ENCODE peak calls at places on chromosomes 6 and 20, in eight cellular contexts. One of them, this sample, is unnamed.

GRCh38 chr6:157012355-157012754 is 235.2 kb downstream of the ARID1B start:
- DNase-seq in GM06990: no peak
- DNase-seq in cardiac muscle cell: no peak
- DNase-seq in bronchial epithelial cell: no peak
- DNase-seq in fibroblast of lung: no peak
- DNase-seq in astrocyte: no peak
- DNase-seq in stomach: no peak
- DNase-seq in CD8-positive, alpha-beta memory T cell: no peak
- DNase-seq in this sample: no peak

GRCh38 chr6:53456809-53457208 is 88.1 kb downstream of the GCLC start:
- DNase-seq in GM06990: no peak
- DNase-seq in cardiac muscle cell: no peak
- DNase-seq in bronchial epithelial cell: no peak
- DNase-seq in fibroblast of lung: no peak
- DNase-seq in astrocyte: no peak
- DNase-seq in stomach: no peak
- DNase-seq in CD8-positive, alpha-beta memory T cell: no peak
- DNase-seq in this sample: no peak

GRCh38 chr20:4516851-4517250 is 204.9 kb upstream of the PRND start:
- DNase-seq in GM06990: no peak
- DNase-seq in cardiac muscle cell: no peak
- DNase-seq in bronchial epithelial cell: peak; percentile 58
- DNase-seq in fibroblast of lung: no peak
- DNase-seq in astrocyte: no peak
- DNase-seq in stomach: no peak
- DNase-seq in CD8-positive, alpha-beta memory T cell: no peak
- DNase-seq in this sample: no peak

GRCh38 chr6:158418501-158418900 is 106.2 kb downstream of the TULP4 start:
- DNase-seq in GM06990: no peak
- DNase-seq in cardiac muscle cell: no peak
- DNase-seq in bronchial epithelial cell: no peak
- DNase-seq in fibroblast of lung: no peak
- DNase-seq in astrocyte: no peak
- DNase-seq in stomach: no peak
- DNase-seq in CD8-positive, alpha-beta memory T cell: no peak
- DNase-seq in this sample: no peak

GRCh38 chr20:36268501-36269342 is 32.4 kb downstream of the AAR2 start:
- DNase-seq in GM06990: no peak
- DNase-seq in cardiac muscle cell: peak; percentile 25
- DNase-seq in bronchial epithelial cell: no peak
- DNase-seq in fibroblast of lung: peak; percentile 8
- DNase-seq in astrocyte: no peak
- DNase-seq in stomach: no peak
- DNase-seq in CD8-positive, alpha-beta memory T cell: no peak
- DNase-seq in this sample: peak; percentile 61

GRCh38 chr6:68497927-68498326 is 137.2 kb upstream of the ADGRB3 start:
- DNase-seq in GM06990: no peak
- DNase-seq in cardiac muscle cell: no peak
- DNase-seq in bronchial epithelial cell: peak; percentile 8
- DNase-seq in fibroblast of lung: peak; percentile 43
- DNase-seq in astrocyte: peak; percentile 39
- DNase-seq in stomach: no peak
- DNase-seq in CD8-positive, alpha-beta memory T cell: no peak
- DNase-seq in this sample: no peak

GRCh38 chr6:147774856-147775255 is 266.4 kb downstream of the SAMD5 start:
- DNase-seq in GM06990: no peak
- DNase-seq in cardiac muscle cell: peak; percentile 17
- DNase-seq in bronchial epithelial cell: no peak
- DNase-seq in fibroblast of lung: no peak
- DNase-seq in astrocyte: no peak
- DNase-seq in stomach: no peak
- DNase-seq in CD8-positive, alpha-beta memory T cell: no peak
- DNase-seq in this sample: peak; percentile 23

GRCh38 chr6:165660881-165661415 is 2.1 kb downstream of the PDE10A start:
- DNase-seq in GM06990: no peak
- DNase-seq in cardiac muscle cell: no peak
- DNase-seq in bronchial epithelial cell: no peak
- DNase-seq in fibroblast of lung: no peak
- DNase-seq in astrocyte: no peak
- DNase-seq in stomach: no peak
- DNase-seq in CD8-positive, alpha-beta memory T cell: no peak
- DNase-seq in this sample: no peak

GRCh38 chr6:34237722-34238506 is 1.2 kb downstream of the HMGA1 start:
- DNase-seq in GM06990: peak; percentile 85
- DNase-seq in cardiac muscle cell: peak; percentile 66
- DNase-seq in bronchial epithelial cell: no peak
- DNase-seq in fibroblast of lung: no peak
- DNase-seq in astrocyte: no peak
- DNase-seq in stomach: no peak
- DNase-seq in CD8-positive, alpha-beta memory T cell: peak; percentile 54
- DNase-seq in this sample: peak; percentile 89

GRCh38 chr20:35660122-35660937 is 4.4 kb downstream of the CPNE1 start:
- DNase-seq in GM06990: no peak
- DNase-seq in cardiac muscle cell: no peak
- DNase-seq in bronchial epithelial cell: no peak
- DNase-seq in fibroblast of lung: no peak
- DNase-seq in astrocyte: no peak
- DNase-seq in stomach: no peak
- DNase-seq in CD8-positive, alpha-beta memory T cell: no peak
- DNase-seq in this sample: no peak

GRCh38 chr20:51732454-51732791 is 35.8 kb downstream of the ATP9A start:
- DNase-seq in GM06990: no peak
- DNase-seq in cardiac muscle cell: no peak
- DNase-seq in bronchial epithelial cell: no peak
- DNase-seq in fibroblast of lung: peak; percentile 75
- DNase-seq in astrocyte: peak; percentile 74
- DNase-seq in stomach: no peak
- DNase-seq in CD8-positive, alpha-beta memory T cell: no peak
- DNase-seq in this sample: no peak

GRCh38 chr6:154805288-154805911 is 72.2 kb downstream of the SCAF8 start:
- DNase-seq in GM06990: no peak
- DNase-seq in cardiac muscle cell: peak; percentile 23
- DNase-seq in bronchial epithelial cell: peak; percentile 43
- DNase-seq in fibroblast of lung: peak; percentile 35
- DNase-seq in astrocyte: peak; percentile 12
- DNase-seq in stomach: no peak
- DNase-seq in CD8-positive, alpha-beta memory T cell: no peak
- DNase-seq in this sample: peak; percentile 10

GRCh38 chr6:41360314-41360685 is 24.9 kb downstream of the NCR2 start:
- DNase-seq in GM06990: no peak
- DNase-seq in cardiac muscle cell: no peak
- DNase-seq in bronchial epithelial cell: no peak
- DNase-seq in fibroblast of lung: no peak
- DNase-seq in astrocyte: no peak
- DNase-seq in stomach: no peak
- DNase-seq in CD8-positive, alpha-beta memory T cell: no peak
- DNase-seq in this sample: no peak

GRCh38 chr20:4038047-4038459 is 22.7 kb upstream of the RNF24 start:
- DNase-seq in GM06990: peak; percentile 69
- DNase-seq in cardiac muscle cell: peak; percentile 30
- DNase-seq in bronchial epithelial cell: peak; percentile 65
- DNase-seq in fibroblast of lung: peak; percentile 89
- DNase-seq in astrocyte: peak; percentile 86
- DNase-seq in stomach: peak; percentile 55
- DNase-seq in CD8-positive, alpha-beta memory T cell: peak; percentile 51
- DNase-seq in this sample: no peak

GRCh38 chr6:134046054-134046453 is 6.4 kb downstream of the SLC2A12 start:
- DNase-seq in GM06990: no peak
- DNase-seq in cardiac muscle cell: no peak
- DNase-seq in bronchial epithelial cell: no peak
- DNase-seq in fibroblast of lung: peak; percentile 28
- DNase-seq in astrocyte: no peak
- DNase-seq in stomach: no peak
- DNase-seq in CD8-positive, alpha-beta memory T cell: no peak
- DNase-seq in this sample: no peak

GRCh38 chr6:13526718-13527668 is 39.6 kb upstream of the GFOD1 start:
- DNase-seq in GM06990: peak; percentile 50
- DNase-seq in cardiac muscle cell: no peak
- DNase-seq in bronchial epithelial cell: peak; percentile 56
- DNase-seq in fibroblast of lung: peak; percentile 15
- DNase-seq in astrocyte: peak; percentile 6
- DNase-seq in stomach: no peak
- DNase-seq in CD8-positive, alpha-beta memory T cell: no peak
- DNase-seq in this sample: no peak

GRCh38 chr6:25415701-25416100 is 136.5 kb downstream of the CARMIL1 start:
- DNase-seq in GM06990: no peak
- DNase-seq in cardiac muscle cell: no peak
- DNase-seq in bronchial epithelial cell: no peak
- DNase-seq in fibroblast of lung: no peak
- DNase-seq in astrocyte: no peak
- DNase-seq in stomach: no peak
- DNase-seq in CD8-positive, alpha-beta memory T cell: no peak
- DNase-seq in this sample: no peak

GRCh38 chr6:138833819-138834539 is 38.1 kb downstream of the ECT2L start:
- DNase-seq in GM06990: no peak
- DNase-seq in cardiac muscle cell: peak; percentile 45
- DNase-seq in bronchial epithelial cell: no peak
- DNase-seq in fibroblast of lung: peak; percentile 43
- DNase-seq in astrocyte: peak; percentile 46
- DNase-seq in stomach: peak; percentile 29
- DNase-seq in CD8-positive, alpha-beta memory T cell: no peak
- DNase-seq in this sample: no peak

GRCh38 chr20:45406260-45407066 is 1.6 kb upstream of the DBNDD2 start:
- DNase-seq in GM06990: no peak
- DNase-seq in cardiac muscle cell: peak; percentile 72
- DNase-seq in bronchial epithelial cell: peak; percentile 36
- DNase-seq in fibroblast of lung: peak; percentile 15
- DNase-seq in astrocyte: peak; percentile 2
- DNase-seq in stomach: peak; percentile 71
- DNase-seq in CD8-positive, alpha-beta memory T cell: peak; percentile 34
- DNase-seq in this sample: peak; percentile 92

GRCh38 chr20:54619181-54619580 is 143.8 kb downstream of the DOK5 start:
- DNase-seq in GM06990: no peak
- DNase-seq in cardiac muscle cell: peak; percentile 41
- DNase-seq in bronchial epithelial cell: no peak
- DNase-seq in fibroblast of lung: peak; percentile 16
- DNase-seq in astrocyte: no peak
- DNase-seq in stomach: no peak
- DNase-seq in CD8-positive, alpha-beta memory T cell: no peak
- DNase-seq in this sample: no peak

GRCh38 chr20:48416002-48416401 is 411.8 kb downstream of the PREX1 start:
- DNase-seq in GM06990: peak; percentile 54
- DNase-seq in cardiac muscle cell: no peak
- DNase-seq in bronchial epithelial cell: no peak
- DNase-seq in fibroblast of lung: no peak
- DNase-seq in astrocyte: no peak
- DNase-seq in stomach: no peak
- DNase-seq in CD8-positive, alpha-beta memory T cell: no peak
- DNase-seq in this sample: no peak

GRCh38 chr6:16249971-16250370 is 11.6 kb downstream of the GMPR start:
- DNase-seq in GM06990: no peak
- DNase-seq in cardiac muscle cell: no peak
- DNase-seq in bronchial epithelial cell: no peak
- DNase-seq in fibroblast of lung: peak; percentile 40
- DNase-seq in astrocyte: no peak
- DNase-seq in stomach: no peak
- DNase-seq in CD8-positive, alpha-beta memory T cell: no peak
- DNase-seq in this sample: no peak

GRCh38 chr6:30378290-30378937 is 33.5 kb downstream of the RPP21 start:
- DNase-seq in GM06990: no peak
- DNase-seq in cardiac muscle cell: peak; percentile 84
- DNase-seq in bronchial epithelial cell: peak; percentile 46
- DNase-seq in fibroblast of lung: peak; percentile 12
- DNase-seq in astrocyte: peak; percentile 5
- DNase-seq in stomach: no peak
- DNase-seq in CD8-positive, alpha-beta memory T cell: no peak
- DNase-seq in this sample: peak; percentile 66

DNA sequence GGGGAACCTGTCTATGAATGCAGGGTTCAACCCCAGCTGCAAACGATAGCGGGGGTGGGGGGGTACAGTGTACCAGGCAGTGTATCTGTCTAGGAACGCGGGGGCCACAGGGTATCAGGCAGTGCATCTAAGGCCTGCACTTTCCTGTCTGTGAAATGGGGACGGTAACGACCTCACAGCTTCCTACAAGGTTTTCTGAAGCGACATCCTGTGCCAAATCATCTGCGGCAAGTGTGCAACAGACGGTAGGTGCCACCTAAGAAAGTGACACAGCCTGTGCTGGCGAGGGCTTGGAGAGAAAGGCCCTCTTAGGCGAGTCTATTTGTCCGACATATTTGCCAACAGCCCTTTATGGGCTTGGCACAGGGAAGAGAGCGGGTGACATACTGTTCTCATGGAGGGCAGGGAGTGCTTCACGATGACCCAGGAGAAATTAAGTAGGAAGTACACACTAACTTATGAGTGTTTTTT is 3.8 kb downstream of the DIDO1 start:
- DNase-seq in GM06990: no peak
- DNase-seq in cardiac muscle cell: no peak
- DNase-seq in bronchial epithelial cell: no peak
- DNase-seq in fibroblast of lung: no peak
- DNase-seq in astrocyte: no peak
- DNase-seq in stomach: no peak
- DNase-seq in CD8-positive, alpha-beta memory T cell: peak; percentile 56
- DNase-seq in this sample: no peak
- H3K4me3 ChIP-seq in GM06990: peak overlapping the region; percentile 32
- H3K4me3 ChIP-seq in cardiac muscle cell: no peak overlapping the region
- H3K4me3 ChIP-seq in bronchial epithelial cell: no peak overlapping the region
- H3K4me3 ChIP-seq in fibroblast of lung: no peak overlapping the region
- H3K4me3 ChIP-seq in astrocyte: no peak overlapping the region
- H3K4me3 ChIP-seq in stomach: no peak overlapping the region
- H3K4me3 ChIP-seq in CD8-positive, alpha-beta memory T cell: no peak overlapping the region
- H3K4me3 ChIP-seq in this sample: no peak overlapping the region

GRCh38 chr20:34536798-34537394 is 20.7 kb downstream of the DYNLRB1 start:
- DNase-seq in GM06990: no peak
- DNase-seq in cardiac muscle cell: peak; percentile 44
- DNase-seq in bronchial epithelial cell: no peak
- DNase-seq in fibroblast of lung: no peak
- DNase-seq in astrocyte: no peak
- DNase-seq in stomach: peak; percentile 73
- DNase-seq in CD8-positive, alpha-beta memory T cell: peak; percentile 28
- DNase-seq in this sample: peak; percentile 76
- H3K36me3 ChIP-seq in GM06990: peaks cover 41% of the 10 kb centered on the region
- H3K36me3 ChIP-seq in cardiac muscle cell: peaks cover 39% of the 10 kb centered on the region
- H3K36me3 ChIP-seq in bronchial epithelial cell: peaks cover 37% of the 10 kb centered on the region
- H3K36me3 ChIP-seq in fibroblast of lung: peaks cover 37% of the 10 kb centered on the region
- H3K36me3 ChIP-seq in astrocyte: peaks cover 70% of the 10 kb centered on the region
- H3K36me3 ChIP-seq in stomach: peaks cover 95% of the 10 kb centered on the region
- H3K36me3 ChIP-seq in CD8-positive, alpha-beta memory T cell: peaks cover 41% of the 10 kb centered on the region
- H3K36me3 ChIP-seq in this sample: peaks cover 36% of the 10 kb centered on the region

GRCh38 chr6:21468487-21468886 is 125.1 kb upstream of the SOX4 start:
- DNase-seq in GM06990: no peak
- DNase-seq in cardiac muscle cell: no peak
- DNase-seq in bronchial epithelial cell: no peak
- DNase-seq in fibroblast of lung: no peak
- DNase-seq in astrocyte: no peak
- DNase-seq in stomach: no peak
- DNase-seq in CD8-positive, alpha-beta memory T cell: no peak
- DNase-seq in this sample: no peak
- H3K4me3 ChIP-seq in GM06990: no peak overlapping the region
- H3K4me3 ChIP-seq in cardiac muscle cell: no peak overlapping the region
- H3K4me3 ChIP-seq in bronchial epithelial cell: no peak overlapping the region
- H3K4me3 ChIP-seq in fibroblast of lung: no peak overlapping the region
- H3K4me3 ChIP-seq in astrocyte: no peak overlapping the region
- H3K4me3 ChIP-seq in stomach: no peak overlapping the region
- H3K4me3 ChIP-seq in CD8-positive, alpha-beta memory T cell: no peak overlapping the region
- H3K4me3 ChIP-seq in this sample: no peak overlapping the region

DNA sequence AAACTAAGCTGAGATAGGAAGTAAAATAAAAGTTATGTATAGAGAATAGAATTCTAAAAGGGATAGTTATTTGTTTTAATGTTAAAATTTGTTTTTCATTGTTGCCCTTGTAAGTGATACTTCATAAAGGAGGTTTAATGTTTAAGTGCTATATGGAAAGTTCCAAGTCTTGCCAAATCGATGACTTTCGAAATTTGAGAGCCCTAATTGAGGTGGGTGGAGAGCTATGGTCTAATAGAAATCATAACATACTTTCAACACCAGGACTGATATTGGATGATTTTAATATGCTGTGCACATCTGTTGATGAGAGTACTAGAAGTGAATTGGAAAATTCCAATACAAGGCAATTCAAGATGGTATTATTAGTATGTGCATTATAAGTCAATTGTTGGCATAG is 64.6 kb downstream of the RNF144B start:
- DNase-seq in GM06990: no peak
- DNase-seq in cardiac muscle cell: no peak
- DNase-seq in bronchial epithelial cell: no peak
- DNase-seq in fibroblast of lung: no peak
- DNase-seq in astrocyte: no peak
- DNase-seq in stomach: no peak
- DNase-seq in CD8-positive, alpha-beta memory T cell: no peak
- DNase-seq in this sample: no peak
- H3K36me3 ChIP-seq in GM06990: no peaks in the 10 kb centered on the region
- H3K36me3 ChIP-seq in cardiac muscle cell: no peaks in the 10 kb centered on the region
- H3K36me3 ChIP-seq in bronchial epithelial cell: peaks cover 2% of the 10 kb centered on the region
- H3K36me3 ChIP-seq in fibroblast of lung: no peaks in the 10 kb centered on the region
- H3K36me3 ChIP-seq in astrocyte: no peaks in the 10 kb centered on the region
- H3K36me3 ChIP-seq in stomach: no peaks in the 10 kb centered on the region
- H3K36me3 ChIP-seq in CD8-positive, alpha-beta memory T cell: no peaks in the 10 kb centered on the region
- H3K36me3 ChIP-seq in this sample: no peaks in the 10 kb centered on the region